ENCODE peak calls at places on chromosomes 2 and 18, in nine cellular contexts. D, T, H, I, A, B, E, Z and O are unnamed samples. For H3K4me1, the result is how much of the 10 kb centered on the place peaks cover.

GRCh38 chr2:71935291-71935848 is 212.3 kb downstream of the CYP26B1 start:
- DNase-seq in T (no peak), I (peak), E (no peak), Z (no peak), B (no peak), D (no peak), H (peak), A (no peak), O (no peak)

GRCh38 chr2:106107509-106108131 is 86.5 kb downstream of the UXS1 start:
- DNase-seq in A (no peak), I (peak), D (no peak), Z (no peak), E (no peak), H (no peak), T (no peak), B (no peak), O (peak)

GRCh38 chr2:130338793-130339345 is 3.8 kb upstream of the IMP4 start:
- DNase-seq in Z (no peak), T (no peak), D (no peak), B (no peak), I (no peak), E (no peak), A (no peak), H (no peak), O (no peak)

GRCh38 chr2:113754989-113755689 is 1.3 kb downstream of the SLC35F5 start:
- DNase-seq in A (no peak), T (peak), I (peak), Z (no peak), H (no peak), E (no peak), D (no peak), B (peak), O (peak)

GRCh38 chr2:158539176-158539895 is 82.6 kb downstream of the PKP4 start:
- DNase-seq in A (no peak), D (no peak), T (no peak), I (peak), E (peak), H (no peak), Z (peak), B (peak), O (peak)

GRCh38 chr18:79018911-79019310 is 39.3 kb downstream of the SALL3 start:
- DNase-seq in A (no peak), D (no peak), B (no peak), I (no peak), E (no peak), Z (no peak), T (no peak), H (no peak), O (no peak)

GRCh38 chr2:119263656-119264055 is 40.0 kb downstream of the STEAP3 start:
- DNase-seq in B (no peak), Z (no peak), I (no peak), A (no peak), T (no peak), E (no peak), H (no peak), D (no peak), O (no peak)

GRCh38 chr18:79826966-79827365 is 29.2 kb downstream of the KCNG2 start:
- DNase-seq in B (no peak), D (no peak), I (no peak), E (no peak), T (peak), H (no peak), A (peak), Z (no peak), O (no peak)

GRCh38 chr2:176242211-176242610 is 27.0 kb upstream of the MTX2 start:
- DNase-seq in H (no peak), Z (no peak), E (no peak), D (no peak), A (no peak), B (no peak), T (no peak), I (peak), O (no peak)

GRCh38 chr2:46657042-46657504 is 177.7 kb downstream of the TMEM247 start:
- DNase-seq in T (peak), D (peak), Z (no peak), B (peak), I (peak), H (peak), E (peak), A (peak), O (peak)

GRCh38 chr18:56538756-56539155 is 99.6 kb downstream of the TXNL1 start:
- DNase-seq in Z (no peak), D (no peak), A (no peak), B (no peak), I (peak), H (no peak), T (no peak), E (no peak), O (no peak)

GRCh38 chr2:12819098-12819465 is 102.3 kb downstream of the TRIB2 start:
- DNase-seq in A (peak), B (peak), D (no peak), E (no peak), Z (no peak), H (no peak), I (peak), T (no peak), O (peak)

GRCh38 chr2:55047677-55048299 is 2.5 kb downstream of the RTN4 start:
- DNase-seq in A (no peak), T (peak), H (no peak), E (no peak), D (no peak), Z (no peak), I (peak), B (peak), O (peak)

GRCh38 chr18:29588446-29589100 is 1411.6 kb upstream of the CDH2 start:
- DNase-seq in H (no peak), Z (no peak), B (no peak), D (no peak), A (no peak), T (no peak), I (no peak), E (no peak), O (no peak)

GRCh38 chr2:197904446-197904845 is 100.1 kb downstream of the PLCL1 start:
- DNase-seq in D (no peak), E (no peak), B (no peak), Z (peak), H (no peak), T (no peak), A (no peak), I (no peak), O (no peak)

GRCh38 chr2:203551653-203552250 is 16.7 kb upstream of the RAPH1 start:
- DNase-seq in A (peak), B (peak), Z (no peak), I (peak), T (no peak), D (no peak), H (no peak), E (no peak), O (peak)

GRCh38 chr2:171434671-171434980 is 600 bp downstream of the DCAF17 start:
- DNase-seq in I (no peak), A (peak), D (no peak), T (no peak), H (no peak), E (no peak), B (no peak), Z (no peak), O (no peak)

GRCh38 chr2:142140434-142140845 is 9.6 kb upstream of the LRP1B start:
- DNase-seq in I (peak), T (peak), B (peak), Z (peak), D (peak), A (peak), H (no peak), E (peak), O (peak)

GRCh38 chr18:68177807-68178702 is 536.9 kb downstream of the TMX3 start:
- DNase-seq in Z (no peak), T (no peak), H (peak), I (peak), D (no peak), E (no peak), A (no peak), B (peak), O (peak)

GRCh38 chr2:69565431-69565839 is 78.1 kb downstream of the AAK1 start:
- DNase-seq in Z (peak), H (peak), A (peak), T (peak), E (peak), B (peak), I (peak), D (peak), O (peak)

GRCh38 chr2:1743396-1744150 is 742 bp downstream of the PXDN start:
- DNase-seq in H (peak), B (peak), Z (no peak), I (peak), D (peak), A (peak), T (no peak), E (no peak), O (peak)

GRCh38 chr2:161134547-161135518 is 25.4 kb upstream of the TANK start:
- DNase-seq in A (peak), T (no peak), I (no peak), E (peak), D (peak), Z (no peak), B (no peak), H (peak), O (peak)

GRCh38 chr2:1605659-1606400 is 138.5 kb downstream of the PXDN start:
- DNase-seq in T (no peak), Z (no peak), E (no peak), I (peak), B (no peak), H (peak), A (peak), D (no peak), O (no peak)

GRCh38 chr2:177314194-177314593 is 49.7 kb upstream of the NFE2L2 start:
- DNase-seq in H (no peak), I (peak), A (no peak), D (no peak), B (no peak), Z (no peak), T (no peak), E (no peak), O (peak)

GRCh38 chr18:55318864-55319516 is 269.0 kb downstream of the TCF4 start:
- DNase-seq in D (no peak), A (no peak), I (peak), Z (no peak), B (no peak), E (no peak), T (no peak), H (no peak), O (no peak)

GRCh38 chr2:187527262-187527661 is 27.0 kb downstream of the TFPI start:
- DNase-seq in B (no peak), E (no peak), H (no peak), D (peak), T (no peak), Z (no peak), A (no peak), I (peak), O (peak)

GRCh38 chr2:72719416-72719815 is 106.4 kb downstream of the EXOC6B start:
- DNase-seq in I (no peak), D (peak), A (peak), Z (peak), H (no peak), E (no peak), B (peak), T (no peak), O (peak)

GRCh38 chr2:127024769-127025356 is 82.1 kb downstream of the BIN1 start:
- DNase-seq in B (peak), Z (no peak), A (peak), I (peak), E (no peak), T (no peak), H (peak), D (peak), O (no peak)

GRCh38 chr2:128321784-128322650 is 3.3 kb upstream of the HS6ST1 start:
- DNase-seq in E (peak), B (peak), H (peak), Z (peak), I (peak), A (peak), T (peak), D (peak), O (peak)

GRCh38 chr2:229025653-229026052 is 245.4 kb downstream of the PID1 start:
- DNase-seq in Z (no peak), A (no peak), H (no peak), I (no peak), E (no peak), D (no peak), B (no peak), T (no peak), O (no peak)

GRCh38 chr2:68693947-68694346 is 40.7 kb upstream of the ARHGAP25 start:
- DNase-seq in E (no peak), Z (no peak), A (no peak), T (no peak), I (no peak), D (no peak), H (peak), B (no peak), O (no peak)

GRCh38 chr2:176536739-176537138 is 267.5 kb downstream of the MTX2 start:
- DNase-seq in A (no peak), E (no peak), B (no peak), D (no peak), I (peak), T (no peak), H (no peak), Z (no peak), O (peak)

GRCh38 chr2:19228720-19229119 is 129.7 kb downstream of the OSR1 start:
- DNase-seq in T (no peak), A (peak), E (no peak), Z (no peak), H (no peak), D (peak), I (no peak), B (no peak), O (no peak)

GRCh38 chr2:231057590-231057989 is 923 bp downstream of the PSMD1 start:
- DNase-seq in D (peak), H (no peak), I (peak), A (no peak), Z (no peak), T (no peak), B (no peak), E (no peak), O (peak)

GRCh38 chr2:15246870-15247269 is 314.3 kb downstream of the NBAS start:
- DNase-seq in B (no peak), I (no peak), T (no peak), A (no peak), D (no peak), E (no peak), H (no peak), Z (no peak), O (no peak)

GRCh38 chr18:58669731-58670379 is 1.4 kb upstream of the MALT1 start:
- DNase-seq in B (no peak), H (no peak), Z (no peak), T (no peak), E (peak), I (peak), A (no peak), D (no peak), O (peak)

GRCh38 chr2:128781166-128781887 is 462.7 kb upstream of the HS6ST1 start:
- DNase-seq in A (no peak), D (no peak), E (no peak), T (no peak), H (no peak), Z (no peak), B (no peak), I (no peak), O (no peak)

DNA sequence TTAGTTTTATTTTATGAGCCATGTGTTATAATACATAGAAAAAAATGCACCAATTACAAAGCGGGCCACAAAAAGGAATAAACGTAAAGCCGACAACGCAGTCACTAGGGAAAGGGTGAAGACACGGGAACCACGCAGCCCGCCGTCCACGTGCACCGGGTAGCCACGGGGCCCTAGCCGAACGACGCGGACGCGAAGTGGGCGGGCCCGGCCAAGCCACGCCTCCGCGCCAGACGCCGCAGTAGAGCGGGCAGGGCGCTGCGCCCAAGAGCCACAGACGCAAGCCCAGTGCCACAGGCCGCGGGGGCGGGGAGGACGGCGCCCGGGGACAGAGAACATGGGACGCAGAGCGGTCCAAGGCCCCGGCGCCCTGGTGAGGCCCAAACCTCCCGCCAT is at the start of gene DUSP28:
- DNase-seq in T (peak), Z (peak), A (peak), B (peak), E (peak), H (peak), D (peak), I (peak), O (peak)
- H3K4me1 ChIP-seq in T (half or more), Z (under half), A (under half), B (under half), E (under half), H (under half), D (under half), I (under half), O (under half)

DNA sequence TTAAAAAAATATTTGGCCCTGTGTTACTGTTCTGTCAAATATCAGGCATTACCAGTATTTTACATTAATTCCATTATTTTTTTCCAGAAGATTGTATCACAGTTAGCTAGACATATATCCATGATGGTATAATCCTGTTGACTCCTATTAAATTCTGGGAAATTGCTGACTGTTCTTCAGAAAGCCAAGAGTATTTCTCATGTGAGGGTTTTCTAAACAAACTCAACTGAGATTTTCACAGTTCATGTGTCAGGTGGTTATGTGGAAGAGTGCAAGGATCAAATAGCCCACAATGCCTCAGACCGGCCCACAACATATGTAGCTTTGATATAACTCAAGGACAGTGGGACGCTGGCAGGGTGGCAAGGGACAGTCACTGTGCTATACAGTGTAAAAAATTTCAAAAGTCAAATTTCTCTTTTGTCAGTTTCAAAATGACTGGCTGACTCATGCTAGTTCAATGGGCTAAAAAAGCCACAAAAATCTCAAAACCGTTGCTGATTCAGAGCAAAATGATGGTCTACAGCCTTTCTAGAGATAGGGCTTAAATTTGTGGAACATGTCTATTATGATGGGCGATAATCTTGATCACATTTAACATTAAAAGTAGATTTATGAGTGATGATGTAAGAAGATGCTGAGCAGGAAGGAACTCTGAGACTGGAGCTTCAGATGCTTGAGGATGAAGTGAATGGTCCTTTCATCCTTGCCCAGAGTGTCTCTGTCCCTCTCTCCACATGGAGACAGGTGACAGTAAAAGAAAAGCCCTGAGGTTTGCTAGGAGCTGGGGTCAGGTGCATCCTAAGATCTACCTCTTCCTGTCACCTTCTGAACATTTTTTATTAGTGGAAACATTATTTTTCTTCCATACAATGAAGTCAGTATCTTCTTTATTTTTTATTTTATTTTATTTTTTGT is 175.8 kb upstream of the PIEZO2 start:
- DNase-seq in D (no peak), A (no peak), T (no peak), Z (peak), I (peak), B (no peak), E (no peak), H (no peak), O (peak)
- TF ChIP-seq EZH2phosphoT487 in D (no peak), A (no peak), T (no peak), Z (no peak), I (peak), B (no peak), E (no peak), H (no peak), O (no peak)

GRCh38 chr18:48783616-48784520 is 166.9 kb downstream of the SMAD7 start:
- DNase-seq in Z (no peak), H (no peak), I (no peak), E (no peak), A (no peak), B (no peak), D (no peak), T (no peak), O (no peak)

GRCh38 chr18:48781990-48782368 is 168.8 kb downstream of the SMAD7 start:
- DNase-seq in I (peak), D (no peak), H (peak), Z (no peak), E (no peak), B (peak), A (no peak), T (no peak), O (no peak)

GRCh38 chr18:48781041-48781989 is 169.4 kb downstream of the SMAD7 start:
- DNase-seq in A (peak), H (peak), D (peak), E (no peak), Z (no peak), B (peak), T (no peak), I (peak), O (no peak)

GRCh38 chr18:48780151-48781001 is 170.4 kb downstream of the SMAD7 start:
- DNase-seq in E (no peak), T (no peak), A (no peak), H (peak), I (peak), B (peak), Z (no peak), D (no peak), O (no peak)

DNA sequence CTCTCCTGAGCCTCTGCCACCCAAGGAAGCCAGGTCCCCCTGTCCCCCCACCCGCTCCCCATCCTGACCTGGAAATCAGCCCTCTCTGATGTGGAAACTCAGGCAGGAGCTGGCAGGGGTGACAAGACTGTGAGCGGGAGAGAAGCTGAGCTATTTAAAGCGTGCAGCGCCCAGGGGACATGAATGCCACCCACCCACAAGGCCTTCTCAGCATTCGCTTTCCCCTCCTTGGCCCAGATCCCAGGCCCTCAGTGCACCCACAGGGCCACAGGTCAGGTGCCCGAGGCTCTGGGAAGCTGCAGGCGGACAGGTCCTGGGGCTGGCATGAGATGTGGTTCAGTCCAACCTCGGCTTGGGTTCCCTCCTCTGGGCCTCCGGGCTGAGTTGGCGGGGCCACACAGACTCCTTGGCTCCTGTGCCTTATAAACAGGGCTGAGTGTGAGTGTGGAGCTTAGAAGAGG is 168.4 kb downstream of the SMAD7 start:
- DNase-seq in E (no peak), I (peak), H (no peak), D (no peak), T (no peak), A (no peak), Z (no peak), B (peak), O (no peak)
- H3K4me1 ChIP-seq in E (under half), I (under half), H (half or more), D (under half), T (half or more), A (under half), Z (under half), B (half or more), O (under half)

DNA sequence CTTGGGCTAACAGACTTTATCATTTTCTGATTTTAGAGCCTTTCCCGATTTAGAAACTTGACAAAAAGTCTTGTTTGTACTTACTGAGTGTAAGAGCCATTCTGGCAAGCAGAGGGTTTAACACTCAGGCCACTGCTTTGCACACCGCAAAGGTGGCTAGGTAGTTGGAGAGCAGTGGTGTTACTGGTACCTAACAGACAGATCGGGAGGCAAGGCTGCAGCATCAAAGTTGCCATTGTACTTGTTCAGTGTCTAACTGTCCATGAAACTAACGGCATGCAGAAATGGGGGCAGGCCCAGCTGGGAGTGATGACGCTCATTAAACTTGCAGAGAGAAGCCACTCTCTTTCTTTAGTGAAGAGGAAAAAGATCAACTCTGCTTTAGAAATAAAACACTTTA is 10.0 kb downstream of the GPR39 start:
- DNase-seq in B (no peak), I (no peak), H (no peak), Z (no peak), D (no peak), E (no peak), A (no peak), T (no peak), O (no peak)
- TF ChIP-seq EZH2phosphoT487 in B (no peak), I (no peak), H (no peak), Z (no peak), D (no peak), E (no peak), A (no peak), T (no peak), O (no peak)

GRCh38 chr2:154425999-154426398 is 272.5 kb upstream of the KCNJ3 start:
- DNase-seq in I (no peak), T (no peak), H (peak), E (no peak), A (no peak), D (no peak), B (peak), Z (no peak), O (no peak)
- H3K4me1 ChIP-seq in I (under half), T (under half), H (under half), E (under half), A (under half), D (under half), B (under half), Z (under half), O (under half)